ENCODE peak calls at places on chromosomes 5 and 9, in five cellular contexts. U is CD4-positive, CD25-positive, alpha-beta regulatory T cell; L is left ventricle myocardium inferior; O is MM.1S; S is body of pancreas. Q is an unnamed sample.

GRCh38 chr9:94758031-94758430 is 31.5 kb downstream of the AOPEP start:
- DNase-seq in U (no peak), L (no peak), O (no peak), S (no peak), Q (no peak)

GRCh38 chr9:126695186-126696090 is 81.7 kb downstream of the LMX1B start:
- DNase-seq in S (peak; percentile 8), L (no peak), O (no peak), U (no peak), Q (no peak)

GRCh38 chr5:59036274-59036961 is 453.5 kb downstream of the RAB3C start:
- DNase-seq in L (no peak), O (no peak), S (no peak), U (peak; percentile 48), Q (peak; percentile 62)

GRCh38 chr5:105263522-105263921 is 1700.9 kb upstream of the NUDT12 start:
- DNase-seq in L (no peak), O (no peak), U (no peak), S (no peak), Q (no peak)

GRCh38 chr5:38715671-38716070 is 130.1 kb upstream of the OSMR start:
- DNase-seq in O (no peak), S (no peak), L (no peak), U (no peak), Q (no peak)

GRCh38 chr5:31047621-31048020 is 145.9 kb upstream of the CDH6 start:
- DNase-seq in U (no peak), S (no peak), O (no peak), L (no peak), Q (no peak)

GRCh38 chr5:159442210-159442850 is 112.0 kb upstream of the IL12B start:
- DNase-seq in L (peak; percentile 42), O (no peak), U (no peak), S (no peak), Q (no peak)

GRCh38 chr9:85420750-85421149 is 321.0 kb downstream of the AGTPBP1 start:
- DNase-seq in U (no peak), O (peak; percentile 51), L (no peak), S (no peak), Q (no peak)

GRCh38 chr9:93669116-93669957 is 93.0 kb downstream of the PHF2 start:
- DNase-seq in U (no peak), O (no peak), S (peak; percentile 9), L (peak; percentile 8), Q (no peak)

GRCh38 chr9:110443146-110443877 is 105.6 kb upstream of the TXNDC8 start:
- DNase-seq in L (no peak), S (no peak), U (no peak), O (no peak), Q (no peak)
- H3K4me3 ChIP-seq in L (no peak overlapping the region), S (no peak overlapping the region), U (no peak overlapping the region), O (no peak overlapping the region), Q (no peak overlapping the region)

DNA sequence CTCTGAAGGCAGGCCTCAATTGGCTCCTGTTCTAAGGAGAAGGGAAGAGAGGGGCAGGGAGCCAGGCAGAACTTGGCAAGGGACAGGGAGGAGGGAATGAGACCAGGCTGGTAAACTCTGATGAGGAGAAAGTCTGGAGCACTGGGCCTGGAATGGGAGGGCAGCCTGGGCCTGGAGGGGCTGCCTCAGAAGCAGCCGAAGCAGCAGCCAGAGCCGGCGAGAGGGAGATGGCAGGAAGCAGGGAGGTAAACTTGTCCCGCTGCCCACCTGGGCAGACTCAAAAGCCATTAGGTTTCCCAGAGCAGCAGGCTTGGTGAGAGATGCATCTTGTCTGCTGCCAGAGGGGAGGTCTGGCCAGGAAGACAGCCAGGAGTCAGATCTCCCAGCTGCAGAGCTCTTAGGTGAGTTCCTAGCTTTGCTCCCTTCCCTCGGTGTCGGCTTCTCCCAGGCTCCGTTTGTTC is 37.0 kb upstream of the CRB2 start:
- DNase-seq in S (no peak), L (no peak), U (no peak), O (no peak), Q (no peak)
- H3K4me1 ChIP-seq in S (no peaks in the 10 kb centered on the region), L (peaks cover 27% of the 10 kb centered on the region), U (peaks cover 22% of the 10 kb centered on the region), O (peaks cover 29% of the 10 kb centered on the region), Q (no peaks in the 10 kb centered on the region)

GRCh38 chr5:156913355-156913718 is 49.7 kb downstream of the TIMD4 start:
- DNase-seq in O (no peak), S (no peak), L (no peak), U (no peak), Q (no peak)

GRCh38 chr5:156913719-156914370 is 49.2 kb downstream of the TIMD4 start:
- DNase-seq in U (peak; percentile 91), S (no peak), L (no peak), O (peak; percentile 82), Q (no peak)

GRCh38 chr5:156914371-156914737 is 48.7 kb downstream of the TIMD4 start:
- DNase-seq in S (no peak), O (no peak), L (no peak), U (no peak), Q (no peak)

GRCh38 chr5:156907667-156908066 is 55.4 kb downstream of the TIMD4 start:
- DNase-seq in U (no peak), L (no peak), O (no peak), S (no peak), Q (no peak)

GRCh38 chr5:156912869-156913268 is 50.2 kb downstream of the TIMD4 start:
- DNase-seq in U (no peak), O (no peak), L (no peak), S (no peak), Q (no peak)
- H3K27ac ChIP-seq in U (peak overlapping the region; percentile 67), O (peak overlapping the region; percentile 92), L (no peak overlapping the region), S (no peak overlapping the region), Q (no peak overlapping the region)

DNA sequence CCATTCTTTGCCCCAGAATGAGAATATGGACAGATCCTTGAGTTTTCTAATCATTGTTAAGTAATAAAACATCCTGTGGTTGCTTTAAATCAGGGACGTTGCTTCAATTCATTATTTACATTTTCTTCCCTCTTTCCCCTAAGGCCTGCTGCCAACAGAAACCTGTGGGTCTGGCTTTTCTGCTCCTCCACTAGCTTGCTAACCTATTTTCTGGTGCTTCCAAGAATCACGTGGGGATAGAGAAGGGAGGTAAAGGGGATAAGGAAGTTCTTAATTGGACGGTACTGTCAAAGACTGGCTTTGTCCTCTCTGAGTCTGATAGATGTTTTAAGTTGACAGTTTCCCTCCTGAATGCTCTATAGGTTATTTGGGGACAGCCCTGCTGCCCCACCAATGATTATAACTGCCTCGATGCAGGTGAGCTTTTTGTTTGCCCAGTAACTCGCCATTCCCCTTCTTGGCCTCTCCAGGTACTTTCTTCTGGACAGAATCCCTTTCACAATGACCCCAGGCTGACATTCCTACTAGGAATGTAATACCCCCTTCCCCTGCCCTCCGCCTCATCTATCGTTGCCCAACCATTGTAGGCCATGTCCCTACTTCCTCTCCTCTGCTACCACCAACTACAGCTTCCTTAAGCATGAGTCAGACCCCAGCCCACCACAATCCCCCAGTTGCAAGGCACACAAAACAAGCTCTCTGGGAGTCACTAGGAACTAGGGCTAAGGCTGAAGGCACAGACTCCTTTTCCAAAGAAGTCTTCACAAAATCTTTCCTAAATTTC is 19.9 kb upstream of the CPEB4 start:
- DNase-seq in U (no peak), L (no peak), S (peak; percentile 39), O (no peak), Q (no peak)
- H3K4me3 ChIP-seq in U (no peak overlapping the region), L (no peak overlapping the region), S (no peak overlapping the region), O (no peak overlapping the region), Q (no peak overlapping the region)

Q was measured in lung.